ENCODE peak calls at places on chromosomes 6 and 20, in four cellular contexts. One of them, this sample, is unnamed.

GRCh38 chr6:159184559-159184958 is 15.4 kb downstream of the FNDC1 start:
- DNase-seq in cardiac fibroblast: peak; percentile 69
- DNase-seq in activated T-helper 9 cell treated with anti-CD3 and anti-CD28 coated beads, Interleukin-2, amount 50 U/mL, for 16 hours: no peak
- DNase-seq in GM23338: no peak
- DNase-seq in this sample: no peak

GRCh38 chr6:26187981-26188635 is 100.9 kb downstream of the HFE start:
- DNase-seq in cardiac fibroblast: peak; percentile 68
- DNase-seq in activated T-helper 9 cell treated with anti-CD3 and anti-CD28 coated beads, Interleukin-2, amount 50 U/mL, for 16 hours: no peak
- DNase-seq in GM23338: peak; percentile 83
- DNase-seq in this sample: peak; percentile 29

GRCh38 chr6:12423852-12424251 is 133.7 kb downstream of the EDN1 start:
- DNase-seq in cardiac fibroblast: no peak
- DNase-seq in activated T-helper 9 cell treated with anti-CD3 and anti-CD28 coated beads, Interleukin-2, amount 50 U/mL, for 16 hours: no peak
- DNase-seq in GM23338: no peak
- DNase-seq in this sample: no peak

GRCh38 chr6:36432151-36432633 is 10.5 kb downstream of the PXT1 start:
- DNase-seq in cardiac fibroblast: peak; percentile 58
- DNase-seq in activated T-helper 9 cell treated with anti-CD3 and anti-CD28 coated beads, Interleukin-2, amount 50 U/mL, for 16 hours: no peak
- DNase-seq in GM23338: no peak
- DNase-seq in this sample: no peak

GRCh38 chr6:4693566-4693965 is 82.6 kb upstream of the CDYL start:
- DNase-seq in cardiac fibroblast: no peak
- DNase-seq in activated T-helper 9 cell treated with anti-CD3 and anti-CD28 coated beads, Interleukin-2, amount 50 U/mL, for 16 hours: no peak
- DNase-seq in GM23338: no peak
- DNase-seq in this sample: no peak

GRCh38 chr6:122696079-122696478 is 83.4 kb upstream of the FABP7 start:
- DNase-seq in cardiac fibroblast: peak; percentile 80
- DNase-seq in activated T-helper 9 cell treated with anti-CD3 and anti-CD28 coated beads, Interleukin-2, amount 50 U/mL, for 16 hours: no peak
- DNase-seq in GM23338: no peak
- DNase-seq in this sample: peak; percentile 70

GRCh38 chr6:106547961-106548453 is 81.3 kb downstream of the RTN4IP1 start:
- DNase-seq in cardiac fibroblast: peak; percentile 79
- DNase-seq in activated T-helper 9 cell treated with anti-CD3 and anti-CD28 coated beads, Interleukin-2, amount 50 U/mL, for 16 hours: peak; percentile 19
- DNase-seq in GM23338: peak; percentile 40
- DNase-seq in this sample: peak; percentile 50

GRCh38 chr20:41524980-41525613 is 93.1 kb downstream of the CHD6 start:
- DNase-seq in cardiac fibroblast: peak; percentile 50
- DNase-seq in activated T-helper 9 cell treated with anti-CD3 and anti-CD28 coated beads, Interleukin-2, amount 50 U/mL, for 16 hours: no peak
- DNase-seq in GM23338: no peak
- DNase-seq in this sample: no peak

GRCh38 chr6:101454106-101454676 is 60.7 kb downstream of the GRIK2 start:
- DNase-seq in cardiac fibroblast: no peak
- DNase-seq in activated T-helper 9 cell treated with anti-CD3 and anti-CD28 coated beads, Interleukin-2, amount 50 U/mL, for 16 hours: no peak
- DNase-seq in GM23338: no peak
- DNase-seq in this sample: no peak

GRCh38 chr6:136550330-136551071 is at the start of gene MAP7:
- DNase-seq in cardiac fibroblast: peak; percentile 13
- DNase-seq in activated T-helper 9 cell treated with anti-CD3 and anti-CD28 coated beads, Interleukin-2, amount 50 U/mL, for 16 hours: peak; percentile 57
- DNase-seq in GM23338: peak; percentile 96
- DNase-seq in this sample: peak; percentile 12

GRCh38 chr6:8177721-8178120 is 75.4 kb upstream of the EEF1E1 start:
- DNase-seq in cardiac fibroblast: no peak
- DNase-seq in activated T-helper 9 cell treated with anti-CD3 and anti-CD28 coated beads, Interleukin-2, amount 50 U/mL, for 16 hours: no peak
- DNase-seq in GM23338: no peak
- DNase-seq in this sample: peak; percentile 13

GRCh38 chr6:23656257-23656731 is 469.7 kb upstream of the NRSN1 start:
- DNase-seq in cardiac fibroblast: no peak
- DNase-seq in activated T-helper 9 cell treated with anti-CD3 and anti-CD28 coated beads, Interleukin-2, amount 50 U/mL, for 16 hours: no peak
- DNase-seq in GM23338: peak; percentile 18
- DNase-seq in this sample: no peak

GRCh38 chr6:159106627-159107241 is 61.9 kb upstream of the TAGAP start:
- DNase-seq in cardiac fibroblast: peak; percentile 67
- DNase-seq in activated T-helper 9 cell treated with anti-CD3 and anti-CD28 coated beads, Interleukin-2, amount 50 U/mL, for 16 hours: peak; percentile 82
- DNase-seq in GM23338: peak; percentile 90
- DNase-seq in this sample: no peak

GRCh38 chr20:25461766-25462165 is 54.3 kb downstream of the GINS1 start:
- DNase-seq in cardiac fibroblast: no peak
- DNase-seq in activated T-helper 9 cell treated with anti-CD3 and anti-CD28 coated beads, Interleukin-2, amount 50 U/mL, for 16 hours: no peak
- DNase-seq in GM23338: no peak
- DNase-seq in this sample: no peak

GRCh38 chr20:43583982-43584432 is 6.7 kb upstream of the IFT52 start:
- DNase-seq in cardiac fibroblast: peak; percentile 98
- DNase-seq in activated T-helper 9 cell treated with anti-CD3 and anti-CD28 coated beads, Interleukin-2, amount 50 U/mL, for 16 hours: no peak
- DNase-seq in GM23338: no peak
- DNase-seq in this sample: peak; percentile 97

GRCh38 chr6:93418448-93419303 is 683 bp downstream of the EPHA7 start:
- DNase-seq in cardiac fibroblast: peak; percentile 30
- DNase-seq in activated T-helper 9 cell treated with anti-CD3 and anti-CD28 coated beads, Interleukin-2, amount 50 U/mL, for 16 hours: no peak
- DNase-seq in GM23338: peak; percentile 79
- DNase-seq in this sample: no peak

GRCh38 chr20:15547109-15547508 is 1026.1 kb downstream of the KIF16B start:
- DNase-seq in cardiac fibroblast: no peak
- DNase-seq in activated T-helper 9 cell treated with anti-CD3 and anti-CD28 coated beads, Interleukin-2, amount 50 U/mL, for 16 hours: no peak
- DNase-seq in GM23338: no peak
- DNase-seq in this sample: no peak

GRCh38 chr20:10779911-10780310 is 106.1 kb upstream of the JAG1 start:
- DNase-seq in cardiac fibroblast: no peak
- DNase-seq in activated T-helper 9 cell treated with anti-CD3 and anti-CD28 coated beads, Interleukin-2, amount 50 U/mL, for 16 hours: no peak
- DNase-seq in GM23338: no peak
- DNase-seq in this sample: no peak

GRCh38 chr6:124924333-124924759 is 37.9 kb upstream of the RNF217 start:
- DNase-seq in cardiac fibroblast: no peak
- DNase-seq in activated T-helper 9 cell treated with anti-CD3 and anti-CD28 coated beads, Interleukin-2, amount 50 U/mL, for 16 hours: no peak
- DNase-seq in GM23338: no peak
- DNase-seq in this sample: no peak

GRCh38 chr20:24933266-24933908 is 15.7 kb upstream of the CST7 start:
- DNase-seq in cardiac fibroblast: no peak
- DNase-seq in activated T-helper 9 cell treated with anti-CD3 and anti-CD28 coated beads, Interleukin-2, amount 50 U/mL, for 16 hours: no peak
- DNase-seq in GM23338: no peak
- DNase-seq in this sample: no peak

GRCh38 chr20:41632896-41633295 is 14.7 kb upstream of the CHD6 start:
- DNase-seq in cardiac fibroblast: peak; percentile 85
- DNase-seq in activated T-helper 9 cell treated with anti-CD3 and anti-CD28 coated beads, Interleukin-2, amount 50 U/mL, for 16 hours: no peak
- DNase-seq in GM23338: no peak
- DNase-seq in this sample: peak; percentile 52

GRCh38 chr20:40777653-40778052 is 88.6 kb upstream of the MAFB start:
- DNase-seq in cardiac fibroblast: no peak
- DNase-seq in activated T-helper 9 cell treated with anti-CD3 and anti-CD28 coated beads, Interleukin-2, amount 50 U/mL, for 16 hours: no peak
- DNase-seq in GM23338: no peak
- DNase-seq in this sample: no peak

GRCh38 chr6:168152306-168152963 is 73.4 kb upstream of the FRMD1 start:
- DNase-seq in cardiac fibroblast: no peak
- DNase-seq in activated T-helper 9 cell treated with anti-CD3 and anti-CD28 coated beads, Interleukin-2, amount 50 U/mL, for 16 hours: no peak
- DNase-seq in GM23338: no peak
- DNase-seq in this sample: no peak

GRCh38 chr6:154229796-154230195 is 126.8 kb downstream of the IPCEF1 start:
- DNase-seq in cardiac fibroblast: no peak
- DNase-seq in activated T-helper 9 cell treated with anti-CD3 and anti-CD28 coated beads, Interleukin-2, amount 50 U/mL, for 16 hours: peak; percentile 54
- DNase-seq in GM23338: no peak
- DNase-seq in this sample: no peak

GRCh38 chr6:140561701-140562100 is 1187.3 kb upstream of the CITED2 start:
- DNase-seq in cardiac fibroblast: no peak
- DNase-seq in activated T-helper 9 cell treated with anti-CD3 and anti-CD28 coated beads, Interleukin-2, amount 50 U/mL, for 16 hours: no peak
- DNase-seq in GM23338: no peak
- DNase-seq in this sample: no peak

GRCh38 chr20:20814685-20815084 is 102.2 kb upstream of the RALGAPA2 start:
- DNase-seq in cardiac fibroblast: no peak
- DNase-seq in activated T-helper 9 cell treated with anti-CD3 and anti-CD28 coated beads, Interleukin-2, amount 50 U/mL, for 16 hours: no peak
- DNase-seq in GM23338: peak; percentile 93
- DNase-seq in this sample: peak; percentile 60

GRCh38 chr6:46993846-46994245 is 48.3 kb downstream of the ADGRF1 start:
- DNase-seq in cardiac fibroblast: peak; percentile 96
- DNase-seq in activated T-helper 9 cell treated with anti-CD3 and anti-CD28 coated beads, Interleukin-2, amount 50 U/mL, for 16 hours: no peak
- DNase-seq in GM23338: no peak
- DNase-seq in this sample: peak; percentile 77

GRCh38 chr20:50193851-50194830 is 3.5 kb downstream of the CEBPB start:
- DNase-seq in cardiac fibroblast: no peak
- DNase-seq in activated T-helper 9 cell treated with anti-CD3 and anti-CD28 coated beads, Interleukin-2, amount 50 U/mL, for 16 hours: no peak
- DNase-seq in GM23338: peak; percentile 35
- DNase-seq in this sample: no peak

GRCh38 chr6:6284231-6284966 is 36.1 kb downstream of the F13A1 start:
- DNase-seq in cardiac fibroblast: no peak
- DNase-seq in activated T-helper 9 cell treated with anti-CD3 and anti-CD28 coated beads, Interleukin-2, amount 50 U/mL, for 16 hours: no peak
- DNase-seq in GM23338: no peak
- DNase-seq in this sample: no peak